ENCODE peak calls at places on chromosome 5, in nine cellular contexts. L is uterus; N is left colon; P is fibroblast of mammary gland; I is kidney glomerular epithelial cell; T is HFFc6; H is WTC11; D is NCI-H748 treated with DMSO at 0.1 percent for 48 hours; Q is activated effector memory CD4-positive, alpha-beta T cell treated with anti-CD3 and anti-CD28 coated beads, Interleukin-2, amount 50 U/mL, for 16 hours. Z is an unnamed sample.
A peak's percentile ranks its signal among the peaks of the same experiment; 100 is the strongest.

GRCh38 chr5:151601376-151601775 is 10.2 kb upstream of the FAT2 start:
- DNase-seq in N (no peak), Q (no peak), L (no peak), I (no peak), D (no peak), P (no peak), T (no peak), H (no peak), Z (no peak)

GRCh38 chr5:140146523-140146842 is 20.7 kb downstream of the IGIP start:
- DNase-seq in H (no peak), L (no peak), Q (no peak), D (no peak), T (no peak), P (no peak), N (no peak), I (no peak), Z (no peak)

GRCh38 chr5:138212828-138213160 is 329 bp downstream of the CDC23 start:
- DNase-seq in P (peak; percentile 17), Q (no peak), T (peak; percentile 0), L (no peak), N (no peak), D (no peak), H (no peak), I (no peak), Z (no peak)

GRCh38 chr5:154756203-154756870 is 1.2 kb downstream of the LARP1 start:
- DNase-seq in H (no peak), L (peak; percentile 49), D (peak; percentile 39), P (no peak), I (no peak), T (no peak), Q (peak; percentile 79), N (peak; percentile 72), Z (no peak)

GRCh38 chr5:55969956-55970355 is 24.8 kb downstream of the IL6ST start:
- DNase-seq in I (no peak), T (no peak), P (peak; percentile 37), D (no peak), H (no peak), Q (no peak), L (no peak), N (no peak), Z (no peak)

GRCh38 chr5:132000677-132001453 is 10.6 kb downstream of the ACSL6 start:
- DNase-seq in D (no peak), L (no peak), N (no peak), T (no peak), I (no peak), P (no peak), H (no peak), Q (peak; percentile 77), Z (no peak)

GRCh38 chr5:110880413-110880812 is 141.6 kb downstream of the SLC25A46 start:
- DNase-seq in I (peak; percentile 81), Q (no peak), H (no peak), L (no peak), P (peak; percentile 98), N (no peak), T (peak; percentile 90), D (no peak), Z (no peak)

GRCh38 chr5:133863857-133864585 is 104.4 kb downstream of the C5orf15 start:
- DNase-seq in I (no peak), Q (no peak), T (no peak), D (no peak), P (no peak), L (no peak), N (no peak), H (no peak), Z (no peak)

GRCh38 chr5:14739961-14740360 is 75.4 kb downstream of the OTULIN start:
- DNase-seq in L (no peak), H (no peak), T (no peak), P (no peak), D (no peak), Q (no peak), N (no peak), I (no peak), Z (no peak)

GRCh38 chr5:38650540-38651275 is 94.3 kb upstream of the LIFR start:
- DNase-seq in N (no peak), I (peak; percentile 36), P (peak; percentile 50), T (peak; percentile 12), L (no peak), D (peak; percentile 50), Q (no peak), H (no peak), Z (no peak)

GRCh38 chr5:151347364-151347763 is at the start of gene SLC36A2:
- DNase-seq in L (no peak), T (no peak), Q (no peak), I (no peak), N (peak; percentile 4), H (no peak), D (no peak), P (no peak), Z (no peak)

GRCh38 chr5:66967826-66968262 is 228.8 kb downstream of the CD180 start:
- DNase-seq in Q (no peak), L (no peak), P (peak; percentile 19), I (no peak), T (peak; percentile 14), N (no peak), H (no peak), D (no peak), Z (no peak)

GRCh38 chr5:98816574-98817222 is 43.2 kb downstream of the RGMB start:
- DNase-seq in N (peak; percentile 83), H (no peak), P (no peak), T (no peak), I (no peak), D (no peak), Q (no peak), L (no peak), Z (no peak)

GRCh38 chr5:37248387-37248969 is 698 bp downstream of the CPLANE1 start:
- DNase-seq in L (no peak), I (no peak), Q (no peak), P (peak; percentile 38), H (no peak), T (no peak), N (no peak), D (peak; percentile 59), Z (no peak)

GRCh38 chr5:138789771-138790242 is 36.6 kb downstream of the CTNNA1 start:
- DNase-seq in P (peak; percentile 58), H (peak; percentile 15), D (peak; percentile 18), T (peak; percentile 10), L (no peak), N (peak; percentile 8), I (no peak), Q (no peak), Z (no peak)

GRCh38 chr5:69414885-69415583 is at the start of gene MARVELD2:
- DNase-seq in P (no peak), H (peak; percentile 94), T (no peak), Q (peak; percentile 83), I (peak; percentile 48), D (peak; percentile 82), N (peak; percentile 96), L (peak; percentile 15), Z (no peak)

GRCh38 chr5:103441523-103441922 is 121.1 kb downstream of the NUDT12 start:
- DNase-seq in Q (no peak), N (no peak), P (no peak), L (no peak), T (no peak), D (no peak), H (no peak), I (no peak), Z (no peak)

GRCh38 chr5:141172381-141173204 is at the start of gene PCDHB7:
- DNase-seq in P (peak; percentile 20), D (peak; percentile 70), L (no peak), H (peak; percentile 57), Q (no peak), I (peak; percentile 22), N (no peak), T (peak; percentile 56), Z (no peak)

GRCh38 chr5:154830219-154830595 is 20.2 kb downstream of the FAXDC2 start:
- DNase-seq in N (no peak), H (no peak), I (no peak), T (no peak), D (no peak), L (no peak), Q (no peak), P (no peak), Z (no peak)